ENCODE peak calls at places on chromosomes 2 and 18, in eight cellular contexts. One of them, this sample, is unnamed.

GRCh38 chr2:173854840-173855239 is 110.3 kb downstream of the SP3 start:
- DNase-seq in effector memory CD4-positive, alpha-beta T cell: no peak
- DNase-seq in Right ventricle myocardium inferior: no peak
- DNase-seq in RPMI8226: no peak
- DNase-seq in lung microvascular endothelial cell: no peak
- DNase-seq in GDM1: no peak
- DNase-seq in activated CD8-positive, alpha-beta memory T cell treated with anti-CD3 and anti-CD28 coated beads, Interleukin-2, amount 50 U/mL, for 4 hours: no peak
- DNase-seq in IMR-90: peak
- DNase-seq in this sample: no peak

GRCh38 chr2:26243643-26244478 is 571 bp downstream of the HADHA start:
- DNase-seq in Right ventricle myocardium inferior: no peak
- DNase-seq in IMR-90: peak
- DNase-seq in effector memory CD4-positive, alpha-beta T cell: peak
- DNase-seq in RPMI8226: peak
- DNase-seq in GDM1: peak
- DNase-seq in activated CD8-positive, alpha-beta memory T cell treated with anti-CD3 and anti-CD28 coated beads, Interleukin-2, amount 50 U/mL, for 4 hours: no peak
- DNase-seq in lung microvascular endothelial cell: peak
- DNase-seq in this sample: no peak

GRCh38 chr2:41294331-41294730 is 753.5 kb upstream of the PKDCC start:
- DNase-seq in effector memory CD4-positive, alpha-beta T cell: no peak
- DNase-seq in GDM1: no peak
- DNase-seq in IMR-90: peak
- DNase-seq in Right ventricle myocardium inferior: no peak
- DNase-seq in lung microvascular endothelial cell: no peak
- DNase-seq in RPMI8226: no peak
- DNase-seq in activated CD8-positive, alpha-beta memory T cell treated with anti-CD3 and anti-CD28 coated beads, Interleukin-2, amount 50 U/mL, for 4 hours: no peak
- DNase-seq in this sample: no peak

GRCh38 chr18:33560686-33561370 is 17.2 kb upstream of the ASXL3 start:
- DNase-seq in Right ventricle myocardium inferior: no peak
- DNase-seq in GDM1: peak
- DNase-seq in lung microvascular endothelial cell: peak
- DNase-seq in RPMI8226: peak
- DNase-seq in IMR-90: peak
- DNase-seq in activated CD8-positive, alpha-beta memory T cell treated with anti-CD3 and anti-CD28 coated beads, Interleukin-2, amount 50 U/mL, for 4 hours: no peak
- DNase-seq in effector memory CD4-positive, alpha-beta T cell: no peak
- DNase-seq in this sample: no peak

GRCh38 chr2:99754215-99754614 is 264.4 kb upstream of the REV1 start:
- DNase-seq in lung microvascular endothelial cell: no peak
- DNase-seq in GDM1: no peak
- DNase-seq in activated CD8-positive, alpha-beta memory T cell treated with anti-CD3 and anti-CD28 coated beads, Interleukin-2, amount 50 U/mL, for 4 hours: no peak
- DNase-seq in effector memory CD4-positive, alpha-beta T cell: no peak
- DNase-seq in IMR-90: peak
- DNase-seq in Right ventricle myocardium inferior: no peak
- DNase-seq in RPMI8226: no peak
- DNase-seq in this sample: no peak

GRCh38 chr18:5963267-5963666 is 67.9 kb upstream of the TMEM200C start:
- DNase-seq in effector memory CD4-positive, alpha-beta T cell: no peak
- DNase-seq in activated CD8-positive, alpha-beta memory T cell treated with anti-CD3 and anti-CD28 coated beads, Interleukin-2, amount 50 U/mL, for 4 hours: no peak
- DNase-seq in GDM1: no peak
- DNase-seq in IMR-90: no peak
- DNase-seq in Right ventricle myocardium inferior: no peak
- DNase-seq in RPMI8226: no peak
- DNase-seq in lung microvascular endothelial cell: no peak
- DNase-seq in this sample: no peak

GRCh38 chr2:217928324-217929293 is 74.2 kb downstream of the TNS1 start:
- DNase-seq in Right ventricle myocardium inferior: peak
- DNase-seq in activated CD8-positive, alpha-beta memory T cell treated with anti-CD3 and anti-CD28 coated beads, Interleukin-2, amount 50 U/mL, for 4 hours: no peak
- DNase-seq in effector memory CD4-positive, alpha-beta T cell: no peak
- DNase-seq in GDM1: no peak
- DNase-seq in lung microvascular endothelial cell: peak
- DNase-seq in RPMI8226: no peak
- DNase-seq in IMR-90: no peak
- DNase-seq in this sample: no peak

GRCh38 chr2:39914949-39915348 is 135.9 kb upstream of the THUMPD2 start:
- DNase-seq in activated CD8-positive, alpha-beta memory T cell treated with anti-CD3 and anti-CD28 coated beads, Interleukin-2, amount 50 U/mL, for 4 hours: no peak
- DNase-seq in RPMI8226: no peak
- DNase-seq in effector memory CD4-positive, alpha-beta T cell: no peak
- DNase-seq in IMR-90: no peak
- DNase-seq in GDM1: no peak
- DNase-seq in lung microvascular endothelial cell: no peak
- DNase-seq in Right ventricle myocardium inferior: no peak
- DNase-seq in this sample: no peak

GRCh38 chr2:36322108-36322507 is 33.5 kb upstream of the CRIM1 start:
- DNase-seq in Right ventricle myocardium inferior: no peak
- DNase-seq in GDM1: no peak
- DNase-seq in lung microvascular endothelial cell: peak
- DNase-seq in activated CD8-positive, alpha-beta memory T cell treated with anti-CD3 and anti-CD28 coated beads, Interleukin-2, amount 50 U/mL, for 4 hours: no peak
- DNase-seq in effector memory CD4-positive, alpha-beta T cell: no peak
- DNase-seq in IMR-90: peak
- DNase-seq in RPMI8226: no peak
- DNase-seq in this sample: no peak

GRCh38 chr2:198054299-198054698 is 249.9 kb downstream of the PLCL1 start:
- DNase-seq in lung microvascular endothelial cell: peak
- DNase-seq in Right ventricle myocardium inferior: no peak
- DNase-seq in RPMI8226: peak
- DNase-seq in IMR-90: peak
- DNase-seq in activated CD8-positive, alpha-beta memory T cell treated with anti-CD3 and anti-CD28 coated beads, Interleukin-2, amount 50 U/mL, for 4 hours: peak
- DNase-seq in GDM1: no peak
- DNase-seq in effector memory CD4-positive, alpha-beta T cell: peak
- DNase-seq in this sample: no peak

This sample was measured in cerebellum.